ENCODE peak calls at places on chromosomes 13 and 19, in ten cellular contexts. U is right atrium auricular region; T is K562; I is IMR-90; O is stimulated activated CD4-positive, alpha-beta T cell treated with anti-CD3 and anti-CD28 coated beads, Interleukin-15, amount 100 ng/mL, for 1 hour; S is iris pigment epithelial cell; N is T follicular helper cell; E is activated T-helper 1 cell treated with anti-CD3 and anti-CD28 coated beads, Interleukin-12 subunit alpha, Interleukin-12 subunit beta, Interleukin-2, Interleukin-4 antibody, amounts not matched to agents 30 ng/mL and 10 ng/mL and 1 ng/mL, durations not matched to agents 14 hours and 24 hours and 36 hours; H is AG04449; J is Right ventricle myocardium superior. X is an unnamed sample.

GRCh38 chr19:33417751-33418150 is 44.2 kb downstream of the CEBPG start:
- DNase-seq in U (no peak), T (no peak), I (no peak), O (no peak), S (no peak), N (no peak), E (no peak), H (no peak), J (no peak), X (no peak)

GRCh38 chr19:8451885-8452284 is 7.1 kb downstream of the HNRNPM start:
- DNase-seq in U (no peak), T (no peak), I (peak; percentile 79), O (no peak), S (peak; percentile 86), N (no peak), E (no peak), H (no peak), J (no peak), X (peak; percentile 79)

GRCh38 chr13:98216135-98216565 is 39.1 kb upstream of the RNF113B start:
- DNase-seq in U (no peak), T (no peak), I (peak; percentile 93), O (no peak), S (peak; percentile 86), N (no peak), E (no peak), H (no peak), J (peak; percentile 55), X (peak; percentile 75)

GRCh38 chr19:32824906-32825608 is 44.5 kb downstream of the SLC7A9 start:
- DNase-seq in U (no peak), T (no peak), I (no peak), O (no peak), S (no peak), N (no peak), E (no peak), H (no peak), J (no peak), X (no peak)

GRCh38 chr13:110950819-110951570 is 36.1 kb upstream of the ANKRD10 start:
- DNase-seq in U (no peak), T (no peak), I (no peak), O (no peak), S (no peak), N (no peak), E (no peak), H (no peak), J (no peak), X (no peak)

GRCh38 chr13:76854894-76855293 is 31.3 kb downstream of the KCTD12 start:
- DNase-seq in U (no peak), T (no peak), I (peak; percentile 16), O (no peak), S (peak; percentile 56), N (no peak), E (no peak), H (no peak), J (no peak), X (peak; percentile 46)

GRCh38 chr13:94764576-94765321 is 52.4 kb upstream of the SOX21 start:
- DNase-seq in U (no peak), T (no peak), I (no peak), O (no peak), S (no peak), N (no peak), E (no peak), H (no peak), J (no peak), X (peak; percentile 87)

GRCh38 chr13:25860862-25861261 is 191.0 kb downstream of the SHISA2 start:
- DNase-seq in U (no peak), T (no peak), I (peak; percentile 33), O (no peak), S (peak; percentile 78), N (no peak), E (no peak), H (peak; percentile 14), J (no peak), X (peak; percentile 64)

GRCh38 chr19:4036576-4037300 is 29.2 kb downstream of the PIAS4 start:
- DNase-seq in U (no peak), T (no peak), I (no peak), O (no peak), S (no peak), N (no peak), E (no peak), H (no peak), J (no peak), X (no peak)

GRCh38 chr13:76383671-76384461 is 502.3 kb downstream of the KCTD12 start:
- DNase-seq in U (no peak), T (no peak), I (peak; percentile 94), O (no peak), S (peak; percentile 96), N (no peak), E (no peak), H (peak; percentile 12), J (no peak), X (peak; percentile 87)

GRCh38 chr13:114034481-114034891 is 60.6 kb upstream of the C13orf46 start:
- DNase-seq in U (no peak), T (no peak), I (peak; percentile 80), O (no peak), S (peak; percentile 51), N (no peak), E (no peak), H (no peak), J (no peak), X (peak; percentile 66)

GRCh38 chr19:15323496-15324235 is 8.7 kb downstream of the BRD4 start:
- DNase-seq in U (peak; percentile 67), T (no peak), I (peak; percentile 53), O (no peak), S (peak; percentile 78), N (no peak), E (no peak), H (no peak), J (peak; percentile 74), X (no peak)

GRCh38 chr19:41808663-41809566 is 12.5 kb downstream of the CEACAM3 start:
- DNase-seq in U (no peak), T (no peak), I (no peak), O (no peak), S (no peak), N (no peak), E (no peak), H (no peak), J (peak; percentile 65), X (no peak)

GRCh38 chr13:99064624-99065249 is 86.9 kb upstream of the DOCK9 start:
- DNase-seq in U (no peak), T (no peak), I (no peak), O (no peak), S (no peak), N (no peak), E (no peak), H (no peak), J (no peak), X (no peak)

GRCh38 chr13:31912641-31913401 is 118.8 kb upstream of the FRY start:
- DNase-seq in U (no peak), T (no peak), I (no peak), O (no peak), S (no peak), N (no peak), E (no peak), H (no peak), J (no peak), X (no peak)

GRCh38 chr13:28753208-28753892 is 34.6 kb upstream of the SLC46A3 start:
- DNase-seq in U (peak; percentile 75), T (no peak), I (peak; percentile 91), O (no peak), S (peak; percentile 87), N (no peak), E (no peak), H (peak; percentile 78), J (peak; percentile 56), X (peak; percentile 78)

GRCh38 chr13:21971662-21972635 is 301.1 kb downstream of the FGF9 start:
- DNase-seq in U (no peak), T (no peak), I (peak; percentile 96), O (no peak), S (no peak), N (no peak), E (no peak), H (no peak), J (no peak), X (no peak)

GRCh38 chr19:28469544-28469943 is 743.4 kb downstream of the UQCRFS1 start:
- DNase-seq in U (no peak), T (no peak), I (no peak), O (no peak), S (no peak), N (no peak), E (no peak), H (no peak), J (no peak), X (no peak)

X was measured in astrocyte of the hippocampus.